ENCODE peak calls at places on chromosomes 1 and 21, in four cellular contexts. H is K562, A is H1, C is HepG2. W is an unnamed sample.

GRCh38 chr1:165376041-165376810 is 19.7 kb upstream of the LMX1A start:
- DNase-seq in H (no peak), A (peak; percentile 87), C (no peak), W (no peak)

GRCh38 chr1:182803846-182804245 is 14.3 kb downstream of the NPL start:
- DNase-seq in H (no peak), A (no peak), C (no peak), W (no peak)

GRCh38 chr1:39892611-39893595 is 8.8 kb downstream of the MYCL start:
- DNase-seq in H (peak; percentile 67), A (no peak), C (peak; percentile 23), W (peak; percentile 22)

GRCh38 chr1:213326666-213327317 is 275.8 kb downstream of the RPS6KC1 start:
- DNase-seq in H (no peak), A (no peak), C (no peak), W (no peak)

GRCh38 chr1:167469280-167469965 is 48.9 kb downstream of the CD247 start:
- DNase-seq in H (no peak), A (no peak), C (no peak), W (no peak)

GRCh38 chr1:218351617-218352438 is 6.7 kb downstream of the TGFB2 start:
- DNase-seq in H (no peak), A (peak; percentile 48), C (no peak), W (no peak)

GRCh38 chr1:71649588-71649987 is 568.8 kb upstream of the ZRANB2 start:
- DNase-seq in H (no peak), A (no peak), C (no peak), W (no peak)

GRCh38 chr1:202237052-202237451 is 43.5 kb downstream of the LGR6 start:
- DNase-seq in H (peak; percentile 81), A (peak; percentile 86), C (peak; percentile 55), W (peak; percentile 92)

GRCh38 chr1:202858306-202858705 is 30.6 kb downstream of the RABIF start:
- DNase-seq in H (no peak), A (no peak), C (no peak), W (no peak)

GRCh38 chr1:99700020-99700419 is 54.1 kb downstream of the PALMD start:
- DNase-seq in H (no peak), A (no peak), C (no peak), W (no peak)

GRCh38 chr21:41438425-41439113 is 12.5 kb downstream of the MX1 start:
- DNase-seq in H (no peak), A (peak; percentile 19), C (no peak), W (no peak)

GRCh38 chr1:14970115-14970798 is 183.3 kb upstream of the TMEM51 start:
- DNase-seq in H (peak; percentile 93), A (no peak), C (peak; percentile 72), W (peak; percentile 52)

GRCh38 chr1:230806552-230806951 is 59.4 kb downstream of the CAPN9 start:
- DNase-seq in H (no peak), A (peak; percentile 16), C (no peak), W (no peak)

GRCh38 chr21:28761709-28762356 is 230.8 kb downstream of the LTN1 start:
- DNase-seq in H (no peak), A (no peak), C (no peak), W (no peak)

GRCh38 chr21:46155514-46156377 is at the start of gene FTCD:
- DNase-seq in H (no peak), A (peak; percentile 46), C (peak; percentile 72), W (no peak)

GRCh38 chr21:19130379-19131028 is 726.9 kb upstream of the TMPRSS15 start:
- DNase-seq in H (no peak), A (no peak), C (no peak), W (no peak)

GRCh38 chr1:243520831-243521230 is 265.0 kb downstream of the SDCCAG8 start:
- DNase-seq in H (no peak), A (no peak), C (peak; percentile 13), W (no peak)

GRCh38 chr21:41170442-41170841 is 2.5 kb downstream of the BACE2 start:
- DNase-seq in H (peak; percentile 58), A (peak; percentile 59), C (peak; percentile 29), W (peak; percentile 56)

GRCh38 chr1:66048011-66048410 is 255.3 kb downstream of the PDE4B start:
- DNase-seq in H (no peak), A (no peak), C (no peak), W (no peak)

GRCh38 chr1:26986658-26987057 is 6.8 kb upstream of the TRNP1 start:
- DNase-seq in H (no peak), A (no peak), C (no peak), W (no peak)

GRCh38 chr1:169487561-169487960 is 1.8 kb upstream of the SLC19A2 start:
- DNase-seq in H (no peak), A (no peak), C (no peak), W (no peak)

GRCh38 chr1:232016636-232017035 is 390.0 kb downstream of the DISC1 start:
- DNase-seq in H (no peak), A (no peak), C (no peak), W (no peak)

GRCh38 chr21:22631066-22631465 is 1632.9 kb downstream of the NCAM2 start:
- DNase-seq in H (no peak), A (no peak), C (no peak), W (no peak)

DNA sequence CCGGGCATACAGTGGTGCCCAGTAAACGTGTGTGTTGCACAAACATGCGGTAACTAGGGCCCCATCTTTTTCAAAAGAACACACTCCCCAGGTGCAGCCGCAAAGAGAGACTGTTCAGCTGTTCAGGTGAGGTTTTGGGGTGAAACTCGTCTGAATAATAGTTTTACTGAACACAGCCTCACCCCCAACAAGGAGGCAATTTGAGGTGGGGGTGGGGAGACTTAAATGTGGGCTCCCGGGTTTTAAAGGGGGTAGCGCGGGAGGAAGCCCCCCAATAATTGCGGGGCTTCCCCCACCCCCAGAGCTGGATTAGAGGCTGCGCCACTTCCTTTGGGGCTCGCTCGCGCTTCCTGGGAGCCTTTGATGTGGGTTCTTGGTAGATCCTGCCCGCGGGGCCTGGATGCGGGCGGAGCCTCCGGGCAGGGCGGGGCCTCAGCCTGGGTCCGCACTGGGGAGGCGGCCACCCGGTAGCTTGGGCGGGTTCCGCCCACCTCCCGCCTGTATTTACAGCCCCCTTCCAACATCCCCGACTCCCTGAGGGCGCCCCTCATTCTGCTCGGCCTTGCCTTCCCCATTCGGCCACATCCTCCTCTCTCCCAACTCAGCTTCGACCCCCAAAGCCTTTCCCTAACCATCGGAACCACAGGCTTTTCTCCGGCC is 6.4 kb upstream of the EPHA2 start:
- DNase-seq in H (peak; percentile 96), A (peak; percentile 87), C (no peak), W (no peak)
- TF ChIP-seq RNF2 in H (no peak), A (no peak), C (no peak), W (no peak)

DNA sequence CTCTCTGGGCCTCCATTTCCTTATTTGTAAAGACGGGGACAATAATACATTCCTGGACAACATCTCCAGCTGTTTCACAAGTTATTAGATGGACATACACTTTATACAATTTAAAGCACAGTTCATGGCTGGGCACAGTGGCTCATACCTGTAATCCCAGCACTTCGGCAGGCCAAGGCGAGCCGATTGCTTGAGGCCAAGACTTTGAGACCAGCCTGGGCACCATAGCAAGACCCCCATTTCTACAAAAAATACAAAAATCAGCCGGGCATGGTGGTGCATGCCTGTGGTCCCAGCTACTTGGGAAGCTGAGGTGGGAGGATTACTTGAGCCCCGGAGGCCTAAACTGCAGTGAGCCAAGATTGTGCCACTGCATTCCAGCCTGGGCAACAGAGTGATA is 34.1 kb downstream of the IGSF21 start:
- DNase-seq in H (no peak), A (no peak), C (no peak), W (no peak)
- H3K4me1 ChIP-seq in H (no peaks in the 10 kb centered on the region), A (peaks cover 3% of the 10 kb centered on the region), C (no peaks in the 10 kb centered on the region), W (peaks cover 2% of the 10 kb centered on the region)

GRCh38 chr1:226629896-226630550 is 81.5 kb downstream of the STUM start:
- DNase-seq in H (no peak), A (no peak), C (no peak), W (no peak)

GRCh38 chr1:226627924-226628623 is 79.5 kb downstream of the STUM start:
- DNase-seq in H (no peak), A (no peak), C (no peak), W (no peak)

GRCh38 chr1:226629210-226629895 is 80.8 kb downstream of the STUM start:
- DNase-seq in H (no peak), A (no peak), C (no peak), W (no peak)

GRCh38 chr1:226627050-226627755 is 78.6 kb downstream of the STUM start:
- DNase-seq in H (no peak), A (no peak), C (no peak), W (no peak)

DNA sequence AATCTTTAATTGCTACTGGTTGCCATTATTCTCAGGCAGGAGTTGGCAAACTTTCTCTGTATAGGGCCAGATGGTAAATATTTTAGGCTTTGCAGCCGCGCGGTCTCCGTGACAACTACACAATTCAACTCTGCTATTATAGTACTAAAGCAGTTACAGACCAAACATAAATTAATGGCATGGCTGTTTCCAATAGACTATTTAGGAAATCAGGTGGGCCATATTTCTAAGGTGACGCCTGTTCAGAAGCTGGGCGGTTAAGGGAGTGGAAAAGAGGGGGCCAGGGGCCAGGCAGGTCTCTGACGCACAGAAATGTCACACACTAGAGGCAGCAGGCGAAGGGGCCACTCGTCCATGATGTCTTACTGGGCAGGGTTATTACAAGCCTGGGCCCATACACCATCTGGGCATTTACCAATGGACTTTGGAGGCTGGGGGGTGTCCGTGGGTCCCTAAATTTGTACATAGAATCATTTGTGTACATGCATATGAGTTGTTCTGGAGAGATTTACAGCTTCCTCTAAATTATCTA is 80.1 kb downstream of the STUM start:
- DNase-seq in H (no peak), A (no peak), C (no peak), W (no peak)
- TF ChIP-seq RNF2 in H (no peak), A (no peak), C (no peak), W (no peak)

GRCh38 chr1:56573311-56573710 is 6.1 kb downstream of the PLPP3 start:
- DNase-seq in H (no peak), A (no peak), C (no peak), W (no peak)

GRCh38 chr1:56569661-56570060 is 9.7 kb downstream of the PLPP3 start:
- DNase-seq in H (no peak), A (no peak), C (peak; percentile 92), W (peak; percentile 65)

GRCh38 chr1:56572334-56573050 is 6.9 kb downstream of the PLPP3 start:
- DNase-seq in H (no peak), A (no peak), C (no peak), W (no peak)

GRCh38 chr1:56574794-56575193 is 4.6 kb downstream of the PLPP3 start:
- DNase-seq in H (no peak), A (no peak), C (no peak), W (no peak)

GRCh38 chr1:56570924-56571372 is 8.4 kb downstream of the PLPP3 start:
- DNase-seq in H (no peak), A (no peak), C (no peak), W (no peak)
- H3K4me1 ChIP-seq in H (no peaks in the 10 kb centered on the region), A (peaks cover 27% of the 10 kb centered on the region), C (peaks cover 98% of the 10 kb centered on the region), W (peaks cover 61% of the 10 kb centered on the region)

DNA sequence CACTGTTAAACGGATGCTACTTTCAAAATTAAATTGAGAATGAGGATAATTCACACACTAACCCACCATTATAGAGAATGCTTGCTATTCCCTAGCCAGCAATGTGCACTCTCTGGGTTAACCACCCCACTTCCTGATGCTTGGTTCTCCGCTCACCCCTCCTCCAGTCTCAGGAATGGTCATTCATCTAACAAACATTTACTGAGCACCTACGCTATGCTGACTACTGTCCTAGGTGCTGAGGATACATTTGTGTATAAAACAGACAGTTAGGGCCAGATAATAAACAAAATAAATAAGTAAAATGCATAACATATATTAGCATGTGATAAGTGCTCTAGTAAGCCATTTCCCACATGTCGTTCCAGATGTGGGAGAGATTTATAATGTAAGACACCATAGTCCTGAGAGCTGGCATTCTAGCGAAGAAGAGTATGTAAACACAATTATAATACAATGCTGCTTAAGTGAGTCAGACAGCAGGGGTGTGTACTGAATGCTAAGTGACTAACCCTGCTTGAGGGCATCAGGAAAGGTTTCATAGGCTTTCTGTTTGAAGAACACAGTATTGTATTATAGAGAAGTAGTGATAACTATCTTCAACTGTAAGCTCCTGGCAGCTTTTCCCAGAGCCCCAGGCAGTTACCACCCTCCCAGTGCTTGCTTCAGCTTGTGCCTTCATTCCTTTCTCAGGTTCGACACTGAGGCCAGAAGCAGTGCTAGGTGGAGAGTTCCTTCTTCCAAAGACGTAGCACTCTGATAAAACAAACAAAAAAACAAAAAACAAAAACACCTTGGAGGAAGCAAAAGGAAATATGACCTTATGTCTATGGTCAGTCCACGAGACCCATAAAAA is 126.6 kb upstream of the CACHD1 start:
- DNase-seq in H (no peak), A (no peak), C (no peak), W (peak; percentile 70)
- TF ChIP-seq RNF2 in H (no peak), A (no peak), C (no peak), W (no peak)